ENCODE peak calls at places on chromosomes 4 and X, in six cellular contexts. One of them, this sample, is unnamed.

GRCh38 chrX:39613997-39614679 is 483.6 kb downstream of the BCOR start:
- DNase-seq in ovary: no peak
- DNase-seq in tibial nerve: no peak
- DNase-seq in transverse colon: peak; percentile 19
- DNase-seq in stomach: no peak
- DNase-seq in IMR-90: no peak
- DNase-seq in this sample: no peak

GRCh38 chrX:2875798-2876399 is 47.2 kb downstream of the GYG2 start:
- DNase-seq in ovary: no peak
- DNase-seq in tibial nerve: no peak
- DNase-seq in transverse colon: no peak
- DNase-seq in stomach: no peak
- DNase-seq in IMR-90: no peak
- DNase-seq in this sample: no peak

GRCh38 chr4:11954093-11954492 is 525.4 kb upstream of the HS3ST1 start:
- DNase-seq in ovary: no peak
- DNase-seq in tibial nerve: no peak
- DNase-seq in transverse colon: peak; percentile 9
- DNase-seq in stomach: no peak
- DNase-seq in IMR-90: no peak
- DNase-seq in this sample: no peak

GRCh38 chr4:24105183-24106039 is 215.6 kb upstream of the PPARGC1A start:
- DNase-seq in ovary: no peak
- DNase-seq in tibial nerve: no peak
- DNase-seq in transverse colon: no peak
- DNase-seq in stomach: no peak
- DNase-seq in IMR-90: peak; percentile 99
- DNase-seq in this sample: no peak

GRCh38 chr4:123869517-123870282 is 473.1 kb downstream of the SPRY1 start:
- DNase-seq in ovary: no peak
- DNase-seq in tibial nerve: no peak
- DNase-seq in transverse colon: no peak
- DNase-seq in stomach: no peak
- DNase-seq in IMR-90: no peak
- DNase-seq in this sample: peak; percentile 69

GRCh38 chr4:144582975-144583374 is 63.0 kb upstream of the HHIP start:
- DNase-seq in ovary: no peak
- DNase-seq in tibial nerve: no peak
- DNase-seq in transverse colon: no peak
- DNase-seq in stomach: no peak
- DNase-seq in IMR-90: peak; percentile 28
- DNase-seq in this sample: no peak

GRCh38 chr4:48542888-48543287 is 52.8 kb downstream of the ZAR1 start:
- DNase-seq in ovary: no peak
- DNase-seq in tibial nerve: no peak
- DNase-seq in transverse colon: no peak
- DNase-seq in stomach: no peak
- DNase-seq in IMR-90: no peak
- DNase-seq in this sample: no peak

GRCh38 chr4:186719925-186720694 is 3.5 kb downstream of the FAT1 start:
- DNase-seq in ovary: no peak
- DNase-seq in tibial nerve: no peak
- DNase-seq in transverse colon: no peak
- DNase-seq in stomach: no peak
- DNase-seq in IMR-90: no peak
- DNase-seq in this sample: no peak

GRCh38 chr4:120921456-120922389 is 803 bp downstream of the PRDM5 start:
- DNase-seq in ovary: peak; percentile 75
- DNase-seq in tibial nerve: peak; percentile 53
- DNase-seq in transverse colon: peak; percentile 73
- DNase-seq in stomach: peak; percentile 59
- DNase-seq in IMR-90: peak; percentile 68
- DNase-seq in this sample: peak; percentile 81

GRCh38 chr4:138437263-138437851 is 195.2 kb upstream of the SLC7A11 start:
- DNase-seq in ovary: no peak
- DNase-seq in tibial nerve: no peak
- DNase-seq in transverse colon: no peak
- DNase-seq in stomach: no peak
- DNase-seq in IMR-90: no peak
- DNase-seq in this sample: no peak

GRCh38 chrX:68945603-68946228 is 116.9 kb downstream of the EFNB1 start:
- DNase-seq in ovary: no peak
- DNase-seq in tibial nerve: no peak
- DNase-seq in transverse colon: peak; percentile 12
- DNase-seq in stomach: no peak
- DNase-seq in IMR-90: peak; percentile 70
- DNase-seq in this sample: peak; percentile 30

GRCh38 chr4:71130827-71131603 is 137.6 kb downstream of the DCK start:
- DNase-seq in ovary: no peak
- DNase-seq in tibial nerve: no peak
- DNase-seq in transverse colon: no peak
- DNase-seq in stomach: no peak
- DNase-seq in IMR-90: peak; percentile 89
- DNase-seq in this sample: no peak

GRCh38 chr4:47686294-47686872 is 151.5 kb downstream of the CORIN start:
- DNase-seq in ovary: no peak
- DNase-seq in tibial nerve: no peak
- DNase-seq in transverse colon: peak; percentile 57
- DNase-seq in stomach: peak; percentile 35
- DNase-seq in IMR-90: peak; percentile 38
- DNase-seq in this sample: no peak

GRCh38 chrX:72659726-72660125 is 54.4 kb downstream of the PHKA1 start:
- DNase-seq in ovary: no peak
- DNase-seq in tibial nerve: no peak
- DNase-seq in transverse colon: no peak
- DNase-seq in stomach: no peak
- DNase-seq in IMR-90: no peak
- DNase-seq in this sample: no peak

GRCh38 chr4:41538017-41538733 is at the start of gene LIMCH1:
- DNase-seq in ovary: peak; percentile 53
- DNase-seq in tibial nerve: peak; percentile 31
- DNase-seq in transverse colon: peak; percentile 11
- DNase-seq in stomach: no peak
- DNase-seq in IMR-90: no peak
- DNase-seq in this sample: peak; percentile 83

GRCh38 chr4:93617596-93617995 is 211.0 kb upstream of the ATOH1 start:
- DNase-seq in ovary: no peak
- DNase-seq in tibial nerve: no peak
- DNase-seq in transverse colon: no peak
- DNase-seq in stomach: no peak
- DNase-seq in IMR-90: no peak
- DNase-seq in this sample: no peak

GRCh38 chrX:12245650-12246645 is 107.7 kb downstream of the FRMPD4 start:
- DNase-seq in ovary: no peak
- DNase-seq in tibial nerve: no peak
- DNase-seq in transverse colon: no peak
- DNase-seq in stomach: no peak
- DNase-seq in IMR-90: peak; percentile 57
- DNase-seq in this sample: no peak

GRCh38 chrX:18895157-18895952 is 88.6 kb downstream of the PHKA2 start:
- DNase-seq in ovary: no peak
- DNase-seq in tibial nerve: no peak
- DNase-seq in transverse colon: no peak
- DNase-seq in stomach: no peak
- DNase-seq in IMR-90: peak; percentile 37
- DNase-seq in this sample: peak; percentile 75

GRCh38 chrX:50100188-50100587 is 100.6 kb downstream of the AKAP4 start:
- DNase-seq in ovary: no peak
- DNase-seq in tibial nerve: no peak
- DNase-seq in transverse colon: no peak
- DNase-seq in stomach: no peak
- DNase-seq in IMR-90: no peak
- DNase-seq in this sample: no peak

GRCh38 chr4:158462611-158463010 is 59.1 kb upstream of the RXFP1 start:
- DNase-seq in ovary: no peak
- DNase-seq in tibial nerve: no peak
- DNase-seq in transverse colon: no peak
- DNase-seq in stomach: no peak
- DNase-seq in IMR-90: no peak
- DNase-seq in this sample: no peak

GRCh38 chr4:55363618-55364420 is 17.8 kb downstream of the SRD5A3 start:
- DNase-seq in ovary: no peak
- DNase-seq in tibial nerve: no peak
- DNase-seq in transverse colon: no peak
- DNase-seq in stomach: no peak
- DNase-seq in IMR-90: no peak
- DNase-seq in this sample: no peak

GRCh38 chr4:148962539-148963290 is 520.5 kb upstream of the NR3C2 start:
- DNase-seq in ovary: no peak
- DNase-seq in tibial nerve: no peak
- DNase-seq in transverse colon: no peak
- DNase-seq in stomach: no peak
- DNase-seq in IMR-90: peak; percentile 73
- DNase-seq in this sample: no peak

GRCh38 chr4:152460488-152460887 is 75.4 kb downstream of the FBXW7 start:
- DNase-seq in ovary: no peak
- DNase-seq in tibial nerve: no peak
- DNase-seq in transverse colon: no peak
- DNase-seq in stomach: no peak
- DNase-seq in IMR-90: peak; percentile 78
- DNase-seq in this sample: no peak

DNA sequence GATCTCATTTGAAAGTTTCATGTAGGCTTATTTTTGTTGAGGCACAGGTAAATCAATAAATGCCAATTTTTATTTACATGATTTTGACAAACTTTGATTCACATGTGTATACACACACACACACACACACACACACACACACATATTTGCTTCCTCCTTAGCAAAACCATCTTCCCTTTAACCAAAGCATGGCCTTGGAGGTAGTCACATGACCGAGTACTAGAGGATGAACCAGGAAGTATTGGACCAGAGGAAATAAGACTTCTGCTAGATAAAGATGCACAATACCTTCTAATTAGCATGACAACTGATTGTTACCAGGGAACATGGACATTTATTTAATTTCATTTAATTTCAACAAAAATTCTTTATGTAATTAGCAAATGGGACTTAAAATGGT is 23.4 kb upstream of the CFAP299 start:
- DNase-seq in ovary: no peak
- DNase-seq in tibial nerve: no peak
- DNase-seq in transverse colon: no peak
- DNase-seq in stomach: no peak
- DNase-seq in IMR-90: no peak
- DNase-seq in this sample: no peak
- H3K27me3 ChIP-seq in ovary: no peaks in the 10 kb centered on the region
- H3K27me3 ChIP-seq in tibial nerve: no peaks in the 10 kb centered on the region
- H3K27me3 ChIP-seq in transverse colon: peaks cover 11% of the 10 kb centered on the region
- H3K27me3 ChIP-seq in stomach: peaks cover 6% of the 10 kb centered on the region
- H3K27me3 ChIP-seq in IMR-90: no peaks in the 10 kb centered on the region
- H3K27me3 ChIP-seq in this sample: no peaks in the 10 kb centered on the region

GRCh38 chrX:13661735-13662536 is 9.0 kb downstream of the TCEANC start:
- DNase-seq in ovary: no peak
- DNase-seq in tibial nerve: no peak
- DNase-seq in transverse colon: no peak
- DNase-seq in stomach: no peak
- DNase-seq in IMR-90: no peak
- DNase-seq in this sample: no peak
- H3K27ac ChIP-seq in ovary: no peak overlapping the region
- H3K27ac ChIP-seq in tibial nerve: no peak overlapping the region
- H3K27ac ChIP-seq in transverse colon: peak overlapping the region; percentile 61
- H3K27ac ChIP-seq in stomach: peak overlapping the region; percentile 53
- H3K27ac ChIP-seq in IMR-90: no peak overlapping the region
- H3K27ac ChIP-seq in this sample: peak overlapping the region; percentile 58

GRCh38 chrX:130084651-130085237 is 25.6 kb downstream of the ELF4 start:
- DNase-seq in ovary: no peak
- DNase-seq in tibial nerve: no peak
- DNase-seq in transverse colon: no peak
- DNase-seq in stomach: no peak
- DNase-seq in IMR-90: no peak
- DNase-seq in this sample: no peak
- TF ChIP-seq POLR2A in ovary: no peak
- TF ChIP-seq POLR2A in tibial nerve: no peak
- TF ChIP-seq POLR2A in transverse colon: no peak
- TF ChIP-seq POLR2A in stomach: no peak
- TF ChIP-seq POLR2A in IMR-90: no peak
- TF ChIP-seq POLR2A in this sample: no peak

DNA sequence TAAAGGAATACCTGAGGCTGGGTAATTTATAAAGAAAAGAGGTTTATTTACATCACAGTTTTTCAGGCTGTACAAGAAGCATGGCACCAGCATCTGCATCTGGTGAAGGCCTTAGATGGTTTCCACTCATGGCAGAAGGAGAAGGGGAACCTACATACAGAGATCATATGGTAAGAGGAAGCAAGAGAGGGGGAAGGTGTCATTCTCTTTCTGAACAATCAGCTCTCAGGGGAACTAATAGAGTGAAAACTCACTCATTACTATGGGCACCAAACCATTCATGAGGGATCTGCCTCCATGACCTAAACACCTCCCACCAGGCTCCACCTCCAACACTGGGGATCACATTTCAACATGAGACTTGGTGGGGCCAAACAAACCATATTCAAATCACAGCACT is 61.7 kb upstream of the PPP1R2C start:
- DNase-seq in ovary: no peak
- DNase-seq in tibial nerve: no peak
- DNase-seq in transverse colon: no peak
- DNase-seq in stomach: no peak
- DNase-seq in IMR-90: no peak
- DNase-seq in this sample: no peak
- H3K27me3 ChIP-seq in ovary: no peaks in the 10 kb centered on the region
- H3K27me3 ChIP-seq in tibial nerve: no peaks in the 10 kb centered on the region
- H3K27me3 ChIP-seq in transverse colon: no peaks in the 10 kb centered on the region
- H3K27me3 ChIP-seq in stomach: no peaks in the 10 kb centered on the region
- H3K27me3 ChIP-seq in IMR-90: no peaks in the 10 kb centered on the region
- H3K27me3 ChIP-seq in this sample: no peaks in the 10 kb centered on the region

DNA sequence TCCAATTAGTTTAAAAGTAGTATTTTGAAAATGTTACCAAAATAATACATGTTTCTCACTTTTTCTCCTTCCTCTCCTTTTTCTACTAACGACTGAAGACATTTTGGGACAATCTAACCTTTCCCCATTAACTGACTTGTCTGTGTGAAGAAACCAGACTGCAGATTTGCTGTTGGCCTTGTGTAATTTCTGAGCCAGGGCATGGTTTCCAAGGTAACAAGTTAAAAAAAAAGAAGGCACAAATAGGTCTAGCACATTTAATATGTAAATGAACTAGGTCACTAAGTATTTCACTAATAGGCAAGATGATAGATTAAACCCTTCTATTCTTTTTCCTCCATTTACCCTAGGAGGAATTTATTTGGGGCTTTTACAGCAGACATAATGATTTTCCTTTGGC is 72.2 kb downstream of the TSPAN5 start:
- DNase-seq in ovary: no peak
- DNase-seq in tibial nerve: no peak
- DNase-seq in transverse colon: no peak
- DNase-seq in stomach: no peak
- DNase-seq in IMR-90: no peak
- DNase-seq in this sample: no peak
- H3K27ac ChIP-seq in ovary: no peak overlapping the region
- H3K27ac ChIP-seq in tibial nerve: no peak overlapping the region
- H3K27ac ChIP-seq in transverse colon: no peak overlapping the region
- H3K27ac ChIP-seq in stomach: no peak overlapping the region
- H3K27ac ChIP-seq in IMR-90: no peak overlapping the region
- H3K27ac ChIP-seq in this sample: no peak overlapping the region

GRCh38 chr4:77007358-77008230 is 58.0 kb downstream of the SEPTIN11 start:
- DNase-seq in ovary: no peak
- DNase-seq in tibial nerve: no peak
- DNase-seq in transverse colon: no peak
- DNase-seq in stomach: no peak
- DNase-seq in IMR-90: peak; percentile 83
- DNase-seq in this sample: no peak
- TF ChIP-seq POLR2A in ovary: no peak
- TF ChIP-seq POLR2A in tibial nerve: no peak
- TF ChIP-seq POLR2A in transverse colon: no peak
- TF ChIP-seq POLR2A in stomach: no peak
- TF ChIP-seq POLR2A in IMR-90: no peak
- TF ChIP-seq POLR2A in this sample: no peak